ENCODE peak calls at places on chromosomes 7 and 10, in six cellular contexts. N is tibial nerve, I is GM12878, K is ovary, M is transverse colon, V is K562. Q is an unnamed sample. For H3K27me3, the result is how much of the 10 kb centered on the place peaks cover.

GRCh38 chr10:111455776-111456426 is 379.1 kb downstream of the ADRA2A start:
- DNase-seq in I (no peak), M (no peak), N (no peak), K (no peak), V (no peak), Q (no peak)

GRCh38 chr7:70097639-70098038 is 499.4 kb downstream of the AUTS2 start:
- DNase-seq in N (no peak), K (no peak), M (no peak), I (no peak), V (no peak), Q (no peak)

GRCh38 chr7:158818325-158819213 is 10.7 kb downstream of the ESYT2 start:
- DNase-seq in N (peak), K (peak), M (peak), V (peak), I (peak), Q (peak)

GRCh38 chr10:132156382-132156781 is 30.4 kb upstream of the DPYSL4 start:
- DNase-seq in I (no peak), K (peak), M (no peak), N (no peak), V (no peak), Q (no peak)

GRCh38 chr7:41630741-41631140 is 72.1 kb downstream of the INHBA start:
- DNase-seq in V (no peak), N (no peak), K (no peak), I (peak), M (no peak), Q (no peak)

GRCh38 chr10:23096814-23097549 is 1.6 kb downstream of the MSRB2 start:
- DNase-seq in K (no peak), I (no peak), V (peak), N (no peak), M (peak), Q (no peak)

GRCh38 chr10:123868058-123868995 is 23.3 kb downstream of the CPXM2 start:
- DNase-seq in I (no peak), V (no peak), K (no peak), N (no peak), M (no peak), Q (no peak)

GRCh38 chr7:95420996-95421846 is 13.6 kb downstream of the PON2 start:
- DNase-seq in K (no peak), V (no peak), I (no peak), M (no peak), N (no peak), Q (no peak)

GRCh38 chr10:49370326-49371100 is 25.4 kb downstream of the DRGX start:
- DNase-seq in V (no peak), K (no peak), M (no peak), N (no peak), I (no peak), Q (no peak)

GRCh38 chr10:22372922-22373321 is 27.6 kb downstream of the SPAG6 start:
- DNase-seq in V (no peak), K (no peak), I (no peak), M (no peak), N (no peak), Q (no peak)

GRCh38 chr7:99562832-99563231 is 4.4 kb downstream of the ZNF655 start:
- DNase-seq in M (peak), K (no peak), N (no peak), V (peak), I (no peak), Q (no peak)

GRCh38 chr10:3532644-3533043 is 252.4 kb downstream of the KLF6 start:
- DNase-seq in I (no peak), K (no peak), N (no peak), V (no peak), M (no peak), Q (no peak)

GRCh38 chr7:29564455-29565185 is 985 bp downstream of the PRR15 start:
- DNase-seq in N (no peak), I (no peak), V (no peak), K (peak), M (peak), Q (no peak)

GRCh38 chr7:114760477-114760876 is 161.4 kb upstream of the MDFIC start:
- DNase-seq in I (no peak), V (no peak), K (no peak), N (no peak), M (no peak), Q (no peak)

GRCh38 chr10:127983701-127984100 is 76.8 kb downstream of the PTPRE start:
- DNase-seq in I (no peak), N (no peak), V (no peak), K (no peak), M (peak), Q (no peak)

GRCh38 chr10:121927361-121927840 is 430 bp downstream of the ATE1 start:
- DNase-seq in M (peak), I (no peak), K (peak), V (peak), N (no peak), Q (no peak)

GRCh38 chr10:101709359-101710063 is 14.5 kb upstream of the FBXW4 start:
- DNase-seq in N (no peak), K (no peak), V (no peak), M (no peak), I (no peak), Q (no peak)

GRCh38 chr7:123653162-123653561 is 2.5 kb upstream of the LMOD2 start:
- DNase-seq in K (no peak), N (no peak), M (no peak), I (no peak), V (peak), Q (no peak)

GRCh38 chr7:95840953-95841950 is 68.9 kb downstream of the DYNC1I1 start:
- DNase-seq in N (no peak), I (no peak), M (no peak), K (no peak), V (peak), Q (no peak)

GRCh38 chr7:146136357-146136875 is 19.8 kb downstream of the CNTNAP2 start:
- DNase-seq in N (no peak), M (no peak), V (no peak), K (no peak), I (no peak), Q (no peak)

GRCh38 chr7:134697487-134697886 is 50.8 kb downstream of the BPGM start:
- DNase-seq in M (no peak), N (no peak), V (no peak), K (no peak), I (no peak), Q (no peak)
- TF ChIP-seq EP300 in M (no peak), N (no peak), V (no peak), K (no peak), I (no peak), Q (no peak)

DNA sequence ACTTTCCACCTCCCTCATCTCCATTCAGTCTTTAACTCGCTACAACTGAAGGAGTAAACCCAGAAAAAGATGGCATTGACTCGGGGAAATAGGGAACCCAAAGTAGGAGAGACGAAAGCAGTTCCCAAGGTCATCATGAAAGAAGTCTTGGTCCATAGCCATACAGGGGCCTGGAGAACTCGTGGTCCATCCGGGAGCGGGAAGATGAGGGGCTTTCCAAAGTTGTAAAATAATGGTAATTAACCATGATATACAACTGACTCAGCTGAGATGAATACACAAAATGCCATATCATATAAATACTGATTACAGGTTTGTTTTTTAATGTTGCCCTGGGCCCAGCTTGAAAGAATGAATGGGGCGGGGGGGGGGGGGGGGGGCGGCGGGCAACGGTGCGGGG is 32.3 kb downstream of the RBM17 start:
- DNase-seq in N (no peak), V (no peak), I (no peak), K (no peak), M (no peak), Q (no peak)
- H3K27me3 ChIP-seq in N (under half), V (under half), I (under half), K (under half), M (under half), Q (under half)

GRCh38 chr7:36289833-36290661 is 99.6 kb upstream of the ANLN start:
- DNase-seq in K (no peak), V (no peak), M (peak), N (no peak), I (no peak), Q (no peak)

GRCh38 chr7:36295090-36295489 is 94.6 kb upstream of the ANLN start:
- DNase-seq in V (no peak), I (no peak), K (no peak), M (no peak), N (no peak), Q (no peak)

GRCh38 chr7:36287371-36288241 is 102.1 kb upstream of the ANLN start:
- DNase-seq in K (no peak), N (no peak), V (no peak), M (no peak), I (no peak), Q (no peak)

GRCh38 chr7:36288501-36288900 is 101.2 kb upstream of the ANLN start:
- DNase-seq in V (no peak), N (no peak), I (no peak), K (no peak), M (no peak), Q (no peak)

GRCh38 chr7:36291387-36292316 is 98.0 kb upstream of the ANLN start:
- DNase-seq in V (peak), N (peak), K (peak), I (no peak), M (peak), Q (peak)
- TF ChIP-seq EP300 in V (no peak), N (peak), K (no peak), I (no peak), M (no peak), Q (no peak)

GRCh38 chr7:50954245-50954644 is 171.5 kb upstream of the GRB10 start:
- DNase-seq in N (no peak), K (no peak), I (no peak), V (no peak), M (no peak), Q (peak)
- H3K27me3 ChIP-seq in N (under half), K (under half), I (under half), V (under half), M (under half), Q (under half)

GRCh38 chr10:93488956-93489528 is 6.9 kb upstream of the MYOF start:
- DNase-seq in M (no peak), I (no peak), K (no peak), N (no peak), V (no peak), Q (no peak)
- TF ChIP-seq EP300 in M (no peak), I (no peak), K (no peak), N (no peak), V (no peak), Q (no peak)

GRCh38 chr10:71525721-71526120 is 129.0 kb downstream of the CDH23 start:
- DNase-seq in I (no peak), K (no peak), N (no peak), V (no peak), M (no peak), Q (no peak)
- H3K27me3 ChIP-seq in I (under half), K (under half), N (under half), V (half or more), M (under half), Q (under half)

DNA sequence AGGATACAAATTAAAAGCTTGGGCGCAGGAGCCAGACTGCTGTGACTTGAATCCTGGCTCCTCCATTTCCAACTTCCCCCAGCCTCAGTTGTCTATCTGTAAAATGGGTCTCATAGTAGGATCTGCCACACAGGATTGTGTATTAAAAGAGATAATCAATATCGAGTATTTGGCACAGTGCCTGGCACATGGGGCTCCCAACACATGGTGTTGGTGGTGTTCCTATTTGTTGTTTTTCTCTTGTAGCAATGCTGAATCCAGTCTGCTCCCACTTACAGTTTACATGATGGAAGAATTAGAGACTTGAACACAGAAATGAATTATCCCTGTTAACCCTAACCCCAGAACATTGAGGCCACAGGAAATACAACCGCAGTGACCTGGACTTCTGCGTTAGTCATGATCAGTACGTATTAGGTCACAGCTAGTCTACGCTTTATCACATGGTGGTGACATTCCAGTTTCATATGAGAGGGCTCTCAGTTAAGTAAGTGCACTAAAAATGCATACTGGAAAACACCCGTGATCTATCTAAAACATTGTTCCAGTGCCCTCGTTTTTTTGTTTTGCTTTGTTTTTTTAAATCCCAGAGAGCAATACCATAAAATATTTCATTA is 169.5 kb upstream of the KLF14 start:
- DNase-seq in V (peak), M (no peak), K (no peak), N (no peak), I (no peak), Q (no peak)
- TF ChIP-seq EP300 in V (no peak), M (no peak), K (no peak), N (peak), I (no peak), Q (no peak)

GRCh38 chr10:52663161-52663560 is 109.4 kb downstream of the MBL2 start:
- DNase-seq in V (no peak), I (no peak), N (no peak), M (no peak), K (no peak), Q (no peak)
- H3K27me3 ChIP-seq in V (under half), I (under half), N (under half), M (under half), K (under half), Q (under half)

Q was measured in esophagus muscularis mucosa.